ENCODE peak calls at places on chromosomes 1 and 21, in four cellular contexts. Z, M, P and J are unnamed samples.

GRCh38 chr1:145871994-145872411 is 13.1 kb upstream of the PIAS3 start:
- DNase-seq in Z (peak; percentile 77), M (peak; percentile 28), P (peak; percentile 56), J (no peak)

GRCh38 chr1:109782514-109782913 is 18.8 kb upstream of the EPS8L3 start:
- DNase-seq in Z (no peak), M (no peak), P (no peak), J (no peak)

GRCh38 chr1:205547932-205548827 is 43.7 kb downstream of the CDK18 start:
- DNase-seq in Z (no peak), M (no peak), P (peak; percentile 25), J (no peak)

GRCh38 chr1:169387383-169387782 is 19.4 kb downstream of the BLZF1 start:
- DNase-seq in Z (no peak), M (no peak), P (no peak), J (no peak)

GRCh38 chr21:38646213-38646837 is 148.0 kb upstream of the ERG start:
- DNase-seq in Z (no peak), M (no peak), P (no peak), J (no peak)

GRCh38 chr1:47502746-47503370 is 65.0 kb downstream of the FOXD2 start:
- DNase-seq in Z (no peak), M (no peak), P (no peak), J (no peak)

GRCh38 chr1:32696041-32696440 is 6.5 kb downstream of the SYNC start:
- DNase-seq in Z (no peak), M (no peak), P (peak; percentile 25), J (no peak)

GRCh38 chr1:227793948-227794812 is 21.3 kb upstream of the PRSS38 start:
- DNase-seq in Z (no peak), M (no peak), P (no peak), J (no peak)

GRCh38 chr1:196317535-196318522 is 290.4 kb downstream of the KCNT2 start:
- DNase-seq in Z (no peak), M (peak; percentile 42), P (no peak), J (no peak)